ENCODE peak calls at places on chromosomes 6 and 20, in eight cellular contexts. One of them, this sample, is unnamed. For H3K9me3, the result is how much of the 10 kb centered on the place peaks cover.

GRCh38 chr6:88843040-88843439 is 120.4 kb downstream of the RNGTT start:
- DNase-seq in esophagus squamous epithelium: no peak
- DNase-seq in left ventricle myocardium inferior: no peak
- DNase-seq in ovary: no peak
- DNase-seq in right lobe of liver: no peak
- DNase-seq in breast epithelium: no peak
- DNase-seq in prostate gland: no peak
- DNase-seq in Peyer's patch: no peak
- DNase-seq in this sample: no peak

GRCh38 chr20:33070413-33071053 is 8.9 kb upstream of the BPIFB4 start:
- DNase-seq in esophagus squamous epithelium: no peak
- DNase-seq in left ventricle myocardium inferior: no peak
- DNase-seq in ovary: no peak
- DNase-seq in right lobe of liver: no peak
- DNase-seq in breast epithelium: no peak
- DNase-seq in prostate gland: no peak
- DNase-seq in Peyer's patch: no peak
- DNase-seq in this sample: no peak

GRCh38 chr6:87718662-87719433 is 16.8 kb upstream of the AKIRIN2 start:
- DNase-seq in esophagus squamous epithelium: no peak
- DNase-seq in left ventricle myocardium inferior: no peak
- DNase-seq in ovary: no peak
- DNase-seq in right lobe of liver: no peak
- DNase-seq in breast epithelium: no peak
- DNase-seq in prostate gland: no peak
- DNase-seq in Peyer's patch: no peak
- DNase-seq in this sample: no peak

GRCh38 chr6:6884193-6884627 is 223.6 kb upstream of the RREB1 start:
- DNase-seq in esophagus squamous epithelium: no peak
- DNase-seq in left ventricle myocardium inferior: no peak
- DNase-seq in ovary: no peak
- DNase-seq in right lobe of liver: no peak
- DNase-seq in breast epithelium: no peak
- DNase-seq in prostate gland: no peak
- DNase-seq in Peyer's patch: no peak
- DNase-seq in this sample: no peak

GRCh38 chr6:36133912-36134311 is 3.6 kb downstream of the MAPK13 start:
- DNase-seq in esophagus squamous epithelium: no peak
- DNase-seq in left ventricle myocardium inferior: no peak
- DNase-seq in ovary: no peak
- DNase-seq in right lobe of liver: no peak
- DNase-seq in breast epithelium: no peak
- DNase-seq in prostate gland: no peak
- DNase-seq in Peyer's patch: no peak
- DNase-seq in this sample: no peak

GRCh38 chr20:11891081-11891826 is 26.4 kb upstream of the BTBD3 start:
- DNase-seq in esophagus squamous epithelium: no peak
- DNase-seq in left ventricle myocardium inferior: peak
- DNase-seq in ovary: peak
- DNase-seq in right lobe of liver: peak
- DNase-seq in breast epithelium: peak
- DNase-seq in prostate gland: peak
- DNase-seq in Peyer's patch: peak
- DNase-seq in this sample: peak

GRCh38 chr6:167208819-167209576 is 51.2 kb upstream of the GPR31 start:
- DNase-seq in esophagus squamous epithelium: no peak
- DNase-seq in left ventricle myocardium inferior: no peak
- DNase-seq in ovary: no peak
- DNase-seq in right lobe of liver: no peak
- DNase-seq in breast epithelium: no peak
- DNase-seq in prostate gland: no peak
- DNase-seq in Peyer's patch: no peak
- DNase-seq in this sample: no peak

GRCh38 chr6:73941892-73942291 is 245.9 kb downstream of the CD109 start:
- DNase-seq in esophagus squamous epithelium: no peak
- DNase-seq in left ventricle myocardium inferior: no peak
- DNase-seq in ovary: no peak
- DNase-seq in right lobe of liver: no peak
- DNase-seq in breast epithelium: no peak
- DNase-seq in prostate gland: no peak
- DNase-seq in Peyer's patch: no peak
- DNase-seq in this sample: no peak

GRCh38 chr6:79984261-79984660 is 20.2 kb upstream of the TTK start:
- DNase-seq in esophagus squamous epithelium: no peak
- DNase-seq in left ventricle myocardium inferior: no peak
- DNase-seq in ovary: no peak
- DNase-seq in right lobe of liver: no peak
- DNase-seq in breast epithelium: no peak
- DNase-seq in prostate gland: peak
- DNase-seq in Peyer's patch: no peak
- DNase-seq in this sample: peak

GRCh38 chr6:75233097-75233615 is 10.4 kb downstream of the COX7A2 start:
- DNase-seq in esophagus squamous epithelium: no peak
- DNase-seq in left ventricle myocardium inferior: no peak
- DNase-seq in ovary: no peak
- DNase-seq in right lobe of liver: no peak
- DNase-seq in breast epithelium: no peak
- DNase-seq in prostate gland: no peak
- DNase-seq in Peyer's patch: no peak
- DNase-seq in this sample: no peak

GRCh38 chr6:12750416-12750815 is 33.8 kb downstream of the PHACTR1 start:
- DNase-seq in esophagus squamous epithelium: no peak
- DNase-seq in left ventricle myocardium inferior: no peak
- DNase-seq in ovary: no peak
- DNase-seq in right lobe of liver: no peak
- DNase-seq in breast epithelium: no peak
- DNase-seq in prostate gland: no peak
- DNase-seq in Peyer's patch: no peak
- DNase-seq in this sample: no peak

GRCh38 chr20:49570828-49571552 is 3.1 kb upstream of the PTGIS start:
- DNase-seq in esophagus squamous epithelium: no peak
- DNase-seq in left ventricle myocardium inferior: no peak
- DNase-seq in ovary: no peak
- DNase-seq in right lobe of liver: peak
- DNase-seq in breast epithelium: no peak
- DNase-seq in prostate gland: no peak
- DNase-seq in Peyer's patch: no peak
- DNase-seq in this sample: no peak

GRCh38 chr6:109292420-109292819 is 89.8 kb downstream of the CD164 start:
- DNase-seq in esophagus squamous epithelium: no peak
- DNase-seq in left ventricle myocardium inferior: no peak
- DNase-seq in ovary: no peak
- DNase-seq in right lobe of liver: no peak
- DNase-seq in breast epithelium: no peak
- DNase-seq in prostate gland: no peak
- DNase-seq in Peyer's patch: peak
- DNase-seq in this sample: no peak

GRCh38 chr6:390914-391558 is 516 bp upstream of the IRF4 start:
- DNase-seq in esophagus squamous epithelium: no peak
- DNase-seq in left ventricle myocardium inferior: no peak
- DNase-seq in ovary: no peak
- DNase-seq in right lobe of liver: no peak
- DNase-seq in breast epithelium: no peak
- DNase-seq in prostate gland: no peak
- DNase-seq in Peyer's patch: no peak
- DNase-seq in this sample: no peak
- H3K4me3 ChIP-seq in esophagus squamous epithelium: peak
- H3K4me3 ChIP-seq in left ventricle myocardium inferior: peak
- H3K4me3 ChIP-seq in ovary: no peak
- H3K4me3 ChIP-seq in right lobe of liver: peak
- H3K4me3 ChIP-seq in breast epithelium: peak
- H3K4me3 ChIP-seq in prostate gland: peak
- H3K4me3 ChIP-seq in Peyer's patch: peak
- H3K4me3 ChIP-seq in this sample: no peak

GRCh38 chr20:58482416-58482815 is 32.8 kb downstream of the APCDD1L start:
- DNase-seq in esophagus squamous epithelium: no peak
- DNase-seq in left ventricle myocardium inferior: no peak
- DNase-seq in ovary: no peak
- DNase-seq in right lobe of liver: no peak
- DNase-seq in breast epithelium: no peak
- DNase-seq in prostate gland: no peak
- DNase-seq in Peyer's patch: no peak
- DNase-seq in this sample: no peak
- H3K9me3 ChIP-seq in esophagus squamous epithelium: under half
- H3K9me3 ChIP-seq in left ventricle myocardium inferior: under half
- H3K9me3 ChIP-seq in ovary: under half
- H3K9me3 ChIP-seq in right lobe of liver: under half
- H3K9me3 ChIP-seq in breast epithelium: under half
- H3K9me3 ChIP-seq in prostate gland: under half
- H3K9me3 ChIP-seq in Peyer's patch: under half
- H3K9me3 ChIP-seq in this sample: under half

GRCh38 chr6:680666-681374 is 12.1 kb downstream of the EXOC2 start:
- DNase-seq in esophagus squamous epithelium: no peak
- DNase-seq in left ventricle myocardium inferior: no peak
- DNase-seq in ovary: no peak
- DNase-seq in right lobe of liver: no peak
- DNase-seq in breast epithelium: no peak
- DNase-seq in prostate gland: no peak
- DNase-seq in Peyer's patch: no peak
- DNase-seq in this sample: no peak

GRCh38 chr6:689223-689622 is 3.7 kb downstream of the EXOC2 start:
- DNase-seq in esophagus squamous epithelium: no peak
- DNase-seq in left ventricle myocardium inferior: no peak
- DNase-seq in ovary: no peak
- DNase-seq in right lobe of liver: no peak
- DNase-seq in breast epithelium: no peak
- DNase-seq in prostate gland: no peak
- DNase-seq in Peyer's patch: no peak
- DNase-seq in this sample: no peak

GRCh38 chr6:683742-684440 is 9.0 kb downstream of the EXOC2 start:
- DNase-seq in esophagus squamous epithelium: no peak
- DNase-seq in left ventricle myocardium inferior: no peak
- DNase-seq in ovary: no peak
- DNase-seq in right lobe of liver: no peak
- DNase-seq in breast epithelium: no peak
- DNase-seq in prostate gland: no peak
- DNase-seq in Peyer's patch: no peak
- DNase-seq in this sample: peak

GRCh38 chr6:684831-685636 is 7.9 kb downstream of the EXOC2 start:
- DNase-seq in esophagus squamous epithelium: no peak
- DNase-seq in left ventricle myocardium inferior: no peak
- DNase-seq in ovary: no peak
- DNase-seq in right lobe of liver: no peak
- DNase-seq in breast epithelium: no peak
- DNase-seq in prostate gland: no peak
- DNase-seq in Peyer's patch: no peak
- DNase-seq in this sample: no peak

DNA sequence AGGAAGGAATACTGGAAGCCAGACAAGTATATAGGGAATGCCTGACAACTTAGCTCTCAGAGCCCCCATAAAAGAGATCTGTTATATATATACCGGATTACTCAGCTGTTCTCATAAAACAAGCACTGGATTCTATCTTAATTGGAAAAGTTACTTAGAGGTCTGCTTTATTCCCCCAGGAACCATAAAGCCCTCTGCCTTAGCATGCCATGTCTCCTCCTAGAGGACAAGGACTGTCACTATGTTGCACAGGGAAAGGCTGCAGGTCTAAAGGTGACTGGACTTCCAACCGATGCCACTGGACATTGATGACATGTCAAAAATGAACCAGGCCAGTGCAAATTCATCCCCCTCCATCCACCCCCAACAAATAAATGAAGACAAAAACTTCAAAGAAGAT is 6.4 kb downstream of the EXOC2 start:
- DNase-seq in esophagus squamous epithelium: no peak
- DNase-seq in left ventricle myocardium inferior: no peak
- DNase-seq in ovary: no peak
- DNase-seq in right lobe of liver: no peak
- DNase-seq in breast epithelium: no peak
- DNase-seq in prostate gland: no peak
- DNase-seq in Peyer's patch: no peak
- DNase-seq in this sample: no peak
- TF ChIP-seq CTCF in esophagus squamous epithelium: no peak
- TF ChIP-seq CTCF in left ventricle myocardium inferior: peak
- TF ChIP-seq CTCF in ovary: no peak
- TF ChIP-seq CTCF in right lobe of liver: peak
- TF ChIP-seq CTCF in breast epithelium: no peak
- TF ChIP-seq CTCF in prostate gland: no peak
- TF ChIP-seq CTCF in Peyer's patch: no peak
- TF ChIP-seq CTCF in this sample: no peak

GRCh38 chr6:45074423-45074822 is 253.7 kb upstream of the RUNX2 start:
- DNase-seq in esophagus squamous epithelium: no peak
- DNase-seq in left ventricle myocardium inferior: no peak
- DNase-seq in ovary: no peak
- DNase-seq in right lobe of liver: no peak
- DNase-seq in breast epithelium: no peak
- DNase-seq in prostate gland: no peak
- DNase-seq in Peyer's patch: no peak
- DNase-seq in this sample: no peak

GRCh38 chr6:45072014-45072413 is 256.1 kb upstream of the RUNX2 start:
- DNase-seq in esophagus squamous epithelium: no peak
- DNase-seq in left ventricle myocardium inferior: no peak
- DNase-seq in ovary: no peak
- DNase-seq in right lobe of liver: no peak
- DNase-seq in breast epithelium: no peak
- DNase-seq in prostate gland: no peak
- DNase-seq in Peyer's patch: no peak
- DNase-seq in this sample: no peak

GRCh38 chr6:45075246-45075645 is 252.9 kb upstream of the RUNX2 start:
- DNase-seq in esophagus squamous epithelium: no peak
- DNase-seq in left ventricle myocardium inferior: no peak
- DNase-seq in ovary: no peak
- DNase-seq in right lobe of liver: no peak
- DNase-seq in breast epithelium: no peak
- DNase-seq in prostate gland: no peak
- DNase-seq in Peyer's patch: no peak
- DNase-seq in this sample: no peak

GRCh38 chr6:45073771-45074170 is 254.4 kb upstream of the RUNX2 start:
- DNase-seq in esophagus squamous epithelium: no peak
- DNase-seq in left ventricle myocardium inferior: no peak
- DNase-seq in ovary: no peak
- DNase-seq in right lobe of liver: no peak
- DNase-seq in breast epithelium: no peak
- DNase-seq in prostate gland: no peak
- DNase-seq in Peyer's patch: no peak
- DNase-seq in this sample: no peak

DNA sequence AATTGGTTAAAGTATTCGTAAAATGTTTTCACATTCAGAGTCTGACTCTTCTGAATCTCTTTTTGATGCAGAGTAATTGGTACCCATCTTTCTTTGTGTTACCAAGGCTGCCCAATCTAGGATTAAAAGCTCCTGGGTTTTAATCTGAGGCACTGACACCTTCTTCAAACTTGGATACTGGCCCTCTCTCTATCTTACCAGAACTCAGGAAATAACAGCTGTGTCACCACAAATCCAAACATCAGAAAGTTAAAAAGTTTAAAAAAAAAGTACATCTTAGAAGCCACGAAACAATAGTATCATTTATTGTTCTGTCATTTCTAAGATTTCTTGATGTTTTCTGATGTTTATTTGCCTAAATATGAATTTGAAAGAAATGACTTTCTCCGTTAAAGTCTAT is 255.5 kb upstream of the RUNX2 start:
- DNase-seq in esophagus squamous epithelium: no peak
- DNase-seq in left ventricle myocardium inferior: no peak
- DNase-seq in ovary: no peak
- DNase-seq in right lobe of liver: no peak
- DNase-seq in breast epithelium: no peak
- DNase-seq in prostate gland: no peak
- DNase-seq in Peyer's patch: no peak
- DNase-seq in this sample: no peak
- H3K4me3 ChIP-seq in esophagus squamous epithelium: no peak
- H3K4me3 ChIP-seq in left ventricle myocardium inferior: no peak
- H3K4me3 ChIP-seq in ovary: no peak
- H3K4me3 ChIP-seq in right lobe of liver: no peak
- H3K4me3 ChIP-seq in breast epithelium: no peak
- H3K4me3 ChIP-seq in prostate gland: no peak
- H3K4me3 ChIP-seq in Peyer's patch: no peak
- H3K4me3 ChIP-seq in this sample: no peak

This sample was measured in mucosa of descending colon.